ENCODE peak calls at places on chromosomes 13 and 19, in eight cellular contexts. C, T, E, S, B, V, H and Z are unnamed samples. For H3K36me3, the result is how much of the 10 kb centered on the place peaks cover.

GRCh38 chr19:47023448-47023794 is 3.8 kb downstream of the NPAS1 start:
- DNase-seq in C (no peak), T (no peak), E (no peak), S (no peak), B (no peak), V (no peak), H (no peak), Z (no peak)

GRCh38 chr19:41309225-41310030 is 544 bp upstream of the CCDC97 start:
- DNase-seq in C (no peak), T (no peak), E (no peak), S (no peak), B (peak), V (no peak), H (no peak), Z (no peak)

GRCh38 chr13:113140677-113141590 is 17.5 kb upstream of the PROZ start:
- DNase-seq in C (no peak), T (no peak), E (no peak), S (no peak), B (no peak), V (no peak), H (peak), Z (no peak)

GRCh38 chr13:48156466-48156865 is 61.6 kb upstream of the MED4 start:
- DNase-seq in C (no peak), T (peak), E (no peak), S (no peak), B (no peak), V (peak), H (peak), Z (no peak)

GRCh38 chr13:61149333-61149730 is 266.3 kb downstream of the PCDH20 start:
- DNase-seq in C (no peak), T (no peak), E (peak), S (peak), B (no peak), V (no peak), H (no peak), Z (no peak)

GRCh38 chr19:54648129-54648528 is 14.7 kb upstream of the LILRB4 start:
- DNase-seq in C (no peak), T (no peak), E (no peak), S (no peak), B (no peak), V (no peak), H (no peak), Z (no peak)

GRCh38 chr13:41613984-41614581 is 156.7 kb downstream of the RGCC start:
- DNase-seq in C (peak), T (no peak), E (peak), S (peak), B (peak), V (peak), H (peak), Z (no peak)

GRCh38 chr19:18833849-18834643 is 2.3 kb downstream of the UPF1 start:
- DNase-seq in C (no peak), T (no peak), E (peak), S (no peak), B (peak), V (no peak), H (peak), Z (peak)

GRCh38 chr19:14081797-14082674 is 3.5 kb downstream of the C19orf67 start:
- DNase-seq in C (peak), T (no peak), E (peak), S (peak), B (peak), V (peak), H (peak), Z (no peak)

GRCh38 chr19:56983148-56983547 is 136.6 kb upstream of the USP29 start:
- DNase-seq in C (no peak), T (no peak), E (no peak), S (no peak), B (no peak), V (no peak), H (no peak), Z (no peak)

GRCh38 chr19:289651-290538 is 1.3 kb downstream of the PLPP2 start:
- DNase-seq in C (peak), T (no peak), E (no peak), S (peak), B (no peak), V (peak), H (peak), Z (peak)

GRCh38 chr19:20928371-20928770 is 5.3 kb downstream of the ZNF85 start:
- DNase-seq in C (peak), T (no peak), E (no peak), S (peak), B (no peak), V (peak), H (peak), Z (no peak)

GRCh38 chr13:109163052-109163413 is 533.6 kb downstream of the MYO16 start:
- DNase-seq in C (no peak), T (no peak), E (no peak), S (no peak), B (no peak), V (no peak), H (no peak), Z (no peak)

GRCh38 chr13:48235100-48235813 is 2.3 kb downstream of the ITM2B start:
- DNase-seq in C (peak), T (peak), E (peak), S (peak), B (peak), V (peak), H (peak), Z (peak)

GRCh38 chr19:41223431-41224234 is 4.6 kb downstream of the AXL start:
- DNase-seq in C (peak), T (no peak), E (peak), S (peak), B (peak), V (peak), H (peak), Z (peak)

GRCh38 chr19:13103961-13104847 is 1.5 kb upstream of the LYL1 start:
- DNase-seq in C (no peak), T (peak), E (peak), S (no peak), B (peak), V (no peak), H (peak), Z (no peak)

GRCh38 chr19:12034196-12034595 is 1.3 kb downstream of the ZNF433 start:
- DNase-seq in C (no peak), T (no peak), E (no peak), S (no peak), B (peak), V (no peak), H (peak), Z (no peak)

GRCh38 chr13:99528547-99528946 is 27.3 kb downstream of the TM9SF2 start:
- DNase-seq in C (no peak), T (peak), E (peak), S (no peak), B (peak), V (no peak), H (peak), Z (no peak)

GRCh38 chr19:4413588-4413987 is 11.1 kb downstream of the CHAF1A start:
- DNase-seq in C (no peak), T (no peak), E (no peak), S (no peak), B (no peak), V (no peak), H (no peak), Z (no peak)

GRCh38 chr19:49968279-49968922 is 7.4 kb upstream of the SIGLEC11 start:
- DNase-seq in C (no peak), T (no peak), E (no peak), S (no peak), B (no peak), V (no peak), H (no peak), Z (no peak)

GRCh38 chr13:107239213-107239612 is 671.3 kb upstream of the ARGLU1 start:
- DNase-seq in C (no peak), T (no peak), E (no peak), S (no peak), B (no peak), V (no peak), H (no peak), Z (no peak)

GRCh38 chr19:3708207-3708931 is at the start of gene TJP3:
- DNase-seq in C (peak), T (no peak), E (no peak), S (peak), B (peak), V (peak), H (peak), Z (peak)

GRCh38 chr13:28792992-28793391 is 27.1 kb upstream of the MTUS2 start:
- DNase-seq in C (peak), T (no peak), E (no peak), S (peak), B (no peak), V (peak), H (peak), Z (no peak)

GRCh38 chr19:51689751-51690358 is 3.3 kb upstream of the SPACA6 start:
- DNase-seq in C (no peak), T (no peak), E (peak), S (peak), B (no peak), V (no peak), H (peak), Z (peak)

GRCh38 chr13:67136157-67136556 is 94.0 kb downstream of the PCDH9 start:
- DNase-seq in C (no peak), T (no peak), E (no peak), S (peak), B (no peak), V (no peak), H (no peak), Z (no peak)

GRCh38 chr13:45773944-45774343 is 71.8 kb downstream of the CBY2 start:
- DNase-seq in C (no peak), T (no peak), E (no peak), S (no peak), B (no peak), V (no peak), H (no peak), Z (no peak)

GRCh38 chr19:38452430-38453366 is 19.2 kb downstream of the RYR1 start:
- DNase-seq in C (no peak), T (peak), E (peak), S (no peak), B (peak), V (no peak), H (peak), Z (no peak)

GRCh38 chr19:29389495-29389894 is 136.3 kb upstream of the VSTM2B start:
- DNase-seq in C (no peak), T (no peak), E (no peak), S (no peak), B (no peak), V (no peak), H (no peak), Z (no peak)

GRCh38 chr13:113832204-113832603 is 31.7 kb downstream of the GAS6 start:
- DNase-seq in C (no peak), T (no peak), E (no peak), S (no peak), B (peak), V (no peak), H (no peak), Z (peak)

GRCh38 chr13:106599875-106600797 is 32.2 kb upstream of the ARGLU1 start:
- DNase-seq in C (peak), T (peak), E (no peak), S (peak), B (peak), V (peak), H (peak), Z (no peak)

GRCh38 chr19:54424201-54424600 is 8.9 kb downstream of the TTYH1 start:
- DNase-seq in C (no peak), T (no peak), E (no peak), S (no peak), B (no peak), V (no peak), H (peak), Z (no peak)

GRCh38 chr19:11576186-11576585 is 1.3 kb downstream of the ACP5 start:
- DNase-seq in C (no peak), T (no peak), E (no peak), S (no peak), B (no peak), V (no peak), H (peak), Z (no peak)

GRCh38 chr19:49116544-49116943 is 2.4 kb downstream of the LIN7B start:
- DNase-seq in C (no peak), T (no peak), E (no peak), S (no peak), B (no peak), V (no peak), H (peak), Z (no peak)

GRCh38 chr13:113982296-113982661 is 8.4 kb upstream of the C13orf46 start:
- DNase-seq in C (no peak), T (no peak), E (no peak), S (no peak), B (no peak), V (no peak), H (no peak), Z (no peak)

GRCh38 chr19:29603308-29603707 is 2.8 kb upstream of the POP4 start:
- DNase-seq in C (no peak), T (no peak), E (no peak), S (no peak), B (no peak), V (no peak), H (no peak), Z (no peak)

GRCh38 chr13:40484101-40484800 is 182.2 kb downstream of the FOXO1 start:
- DNase-seq in C (no peak), T (no peak), E (no peak), S (no peak), B (no peak), V (no peak), H (no peak), Z (no peak)

DNA sequence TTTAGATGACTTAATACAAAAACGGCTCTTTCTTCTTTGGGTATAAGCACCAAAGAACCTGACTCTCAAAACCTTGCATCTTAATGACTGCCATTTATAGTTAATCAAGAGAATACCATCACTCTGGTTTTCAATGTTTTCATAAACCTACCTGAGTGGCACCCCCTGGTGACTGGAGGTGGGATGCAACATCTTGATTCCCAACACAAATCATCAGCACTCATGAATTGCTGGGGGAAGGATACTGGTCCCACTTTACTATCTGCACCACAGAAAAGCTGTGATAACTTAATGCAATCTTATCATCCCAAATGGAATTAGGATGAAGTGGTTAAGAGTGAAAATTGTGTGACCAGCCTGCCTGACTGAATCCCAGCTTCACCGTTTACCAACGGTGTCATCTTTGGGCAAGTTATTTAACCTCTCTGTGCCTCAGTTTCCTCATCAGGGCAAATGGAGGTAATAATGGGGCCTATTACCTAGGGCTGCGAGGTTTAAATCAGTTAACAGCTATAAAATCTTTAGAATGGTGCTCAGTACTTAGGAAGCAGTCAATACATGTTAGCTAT is 366.4 kb downstream of the KLF12 start:
- DNase-seq in C (no peak), T (peak), E (peak), S (no peak), B (peak), V (no peak), H (no peak), Z (no peak)
- H3K4me2 ChIP-seq in C (peak), T (no peak), E (peak), S (no peak), B (no peak), V (no peak), H (no peak), Z (no peak)

GRCh38 chr13:110210604-110210985 is 96.4 kb downstream of the COL4A1 start:
- DNase-seq in C (no peak), T (no peak), E (no peak), S (no peak), B (no peak), V (no peak), H (no peak), Z (no peak)
- H3K36me3 ChIP-seq in C (half or more), T (under half), E (under half), S (under half), B (under half), V (under half), H (half or more), Z (under half)

GRCh38 chr13:24713022-24713421 is 32.8 kb downstream of the ATP12A start:
- DNase-seq in C (no peak), T (no peak), E (no peak), S (peak), B (no peak), V (no peak), H (no peak), Z (no peak)

GRCh38 chr13:24717217-24717616 is 37.0 kb downstream of the ATP12A start:
- DNase-seq in C (no peak), T (no peak), E (no peak), S (no peak), B (no peak), V (no peak), H (no peak), Z (no peak)

GRCh38 chr13:24716446-24716845 is 36.2 kb downstream of the ATP12A start:
- DNase-seq in C (no peak), T (no peak), E (no peak), S (no peak), B (no peak), V (no peak), H (no peak), Z (no peak)

GRCh38 chr13:24718192-24718965 is 38.2 kb downstream of the ATP12A start:
- DNase-seq in C (no peak), T (no peak), E (no peak), S (no peak), B (no peak), V (no peak), H (no peak), Z (no peak)

GRCh38 chr13:24716011-24716410 is 35.8 kb downstream of the ATP12A start:
- DNase-seq in C (no peak), T (no peak), E (no peak), S (no peak), B (no peak), V (no peak), H (no peak), Z (no peak)
- H3K4me2 ChIP-seq in C (no peak), T (no peak), E (peak), S (no peak), B (no peak), V (no peak), H (no peak), Z (no peak)

GRCh38 chr19:1985588-1986356 is 29.7 kb downstream of the BTBD2 start:
- DNase-seq in C (no peak), T (no peak), E (no peak), S (no peak), B (no peak), V (no peak), H (peak), Z (no peak)

GRCh38 chr19:1986357-1987162 is 29.0 kb downstream of the BTBD2 start:
- DNase-seq in C (no peak), T (no peak), E (no peak), S (no peak), B (no peak), V (no peak), H (peak), Z (no peak)

GRCh38 chr19:1987197-1988187 is 28.0 kb downstream of the BTBD2 start:
- DNase-seq in C (no peak), T (no peak), E (no peak), S (no peak), B (no peak), V (no peak), H (peak), Z (no peak)

GRCh38 chr19:1981253-1981652 is 34.3 kb downstream of the BTBD2 start:
- DNase-seq in C (no peak), T (no peak), E (no peak), S (no peak), B (no peak), V (no peak), H (no peak), Z (no peak)

GRCh38 chr19:1984360-1984759 is 31.2 kb downstream of the BTBD2 start:
- DNase-seq in C (no peak), T (no peak), E (no peak), S (no peak), B (no peak), V (no peak), H (no peak), Z (no peak)
- H3K36me3 ChIP-seq in C (half or more), T (half or more), E (under half), S (under half), B (under half), V (under half), H (under half), Z (under half)

GRCh38 chr13:30906411-30906990 is 430 bp downstream of the MEDAG start:
- DNase-seq in C (no peak), T (no peak), E (no peak), S (peak), B (no peak), V (no peak), H (peak), Z (no peak)
- H3K4me2 ChIP-seq in C (no peak), T (no peak), E (no peak), S (peak), B (no peak), V (peak), H (peak), Z (no peak)

GRCh38 chr19:1389033-1389940 is 5.6 kb downstream of the NDUFS7 start:
- DNase-seq in C (no peak), T (no peak), E (no peak), S (no peak), B (no peak), V (no peak), H (peak), Z (no peak)

GRCh38 chr19:1386945-1387683 is 3.4 kb downstream of the NDUFS7 start:
- DNase-seq in C (no peak), T (no peak), E (no peak), S (no peak), B (no peak), V (no peak), H (no peak), Z (no peak)

GRCh38 chr19:1390594-1391423 is 7.1 kb downstream of the NDUFS7 start:
- DNase-seq in C (no peak), T (no peak), E (no peak), S (no peak), B (no peak), V (no peak), H (peak), Z (no peak)

GRCh38 chr19:1387684-1388636 is 4.3 kb downstream of the NDUFS7 start:
- DNase-seq in C (no peak), T (no peak), E (no peak), S (no peak), B (no peak), V (no peak), H (no peak), Z (no peak)

GRCh38 chr19:1388637-1389026 is 4.9 kb downstream of the NDUFS7 start:
- DNase-seq in C (no peak), T (no peak), E (no peak), S (no peak), B (no peak), V (no peak), H (no peak), Z (no peak)
- H3K36me3 ChIP-seq in C (under half), T (half or more), E (under half), S (under half), B (under half), V (under half), H (under half), Z (under half)

GRCh38 chr13:33252103-33252502 is 33.5 kb downstream of the STARD13 start:
- DNase-seq in C (no peak), T (no peak), E (no peak), S (no peak), B (no peak), V (no peak), H (no peak), Z (no peak)

GRCh38 chr13:33251131-33251629 is 34.4 kb downstream of the STARD13 start:
- DNase-seq in C (peak), T (no peak), E (no peak), S (peak), B (peak), V (peak), H (peak), Z (peak)

GRCh38 chr13:33249894-33250293 is 35.7 kb downstream of the STARD13 start:
- DNase-seq in C (no peak), T (no peak), E (no peak), S (no peak), B (no peak), V (no peak), H (no peak), Z (no peak)

GRCh38 chr13:33249066-33249465 is 36.5 kb downstream of the STARD13 start:
- DNase-seq in C (peak), T (no peak), E (no peak), S (peak), B (peak), V (peak), H (peak), Z (no peak)

DNA sequence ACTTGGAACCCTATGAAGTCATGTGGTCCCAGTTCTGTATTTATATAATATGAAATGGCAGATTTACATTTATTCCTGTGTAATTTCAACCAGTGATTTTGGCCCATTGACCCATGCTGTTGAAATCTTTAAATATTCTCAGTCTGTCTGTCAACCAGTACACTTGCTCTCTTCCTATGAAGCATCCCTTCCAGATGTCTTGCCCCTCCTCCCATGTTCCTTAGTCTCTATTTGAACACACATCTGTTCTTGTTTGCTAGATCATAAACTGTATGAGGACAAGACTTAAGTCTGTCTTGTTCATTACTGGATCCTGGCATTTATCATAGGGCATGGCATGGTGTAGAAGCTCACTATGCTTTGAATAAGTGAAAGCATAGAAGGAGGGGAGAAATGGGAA is 35.0 kb downstream of the STARD13 start:
- DNase-seq in C (peak), T (no peak), E (no peak), S (peak), B (no peak), V (no peak), H (peak), Z (no peak)
- H3K4me2 ChIP-seq in C (peak), T (no peak), E (no peak), S (peak), B (peak), V (peak), H (peak), Z (peak)

GRCh38 chr13:102642029-102642428 is 45.2 kb downstream of the TPP2 start:
- DNase-seq in C (no peak), T (no peak), E (no peak), S (no peak), B (no peak), V (no peak), H (no peak), Z (no peak)
- H3K36me3 ChIP-seq in C (under half), T (half or more), E (under half), S (under half), B (under half), V (under half), H (half or more), Z (under half)